ENCODE peak calls at places on chromosomes 1 and 21, in eight cellular contexts. J, V, M, U, N, P, Q and L are unnamed samples.

GRCh38 chr1:226778657-226779058 is 39.6 kb upstream of the ITPKB start:
- DNase-seq in P (no peak), M (no peak), Q (no peak), U (peak), V (no peak), N (peak), J (peak), L (peak)

GRCh38 chr1:237041795-237042466 is at the start of gene RYR2:
- DNase-seq in V (peak), U (no peak), P (peak), J (no peak), M (no peak), N (no peak), Q (no peak), L (no peak)

GRCh38 chr1:53272349-53272748 is 34.0 kb upstream of the MAGOH start:
- DNase-seq in P (no peak), N (no peak), J (no peak), M (no peak), V (no peak), Q (peak), U (no peak), L (no peak)

GRCh38 chr1:10161121-10161520 is 49.2 kb upstream of the KIF1B start:
- DNase-seq in V (no peak), M (no peak), Q (peak), N (no peak), J (no peak), P (no peak), U (no peak), L (peak)

GRCh38 chr1:230067871-230068814 is 1.1 kb downstream of the GALNT2 start:
- DNase-seq in J (no peak), M (no peak), N (peak), Q (peak), P (no peak), V (peak), U (peak), L (peak)

GRCh38 chr1:30046751-30047150 is 676.6 kb downstream of the MATN1 start:
- DNase-seq in J (no peak), M (no peak), P (no peak), Q (peak), N (no peak), U (no peak), V (no peak), L (no peak)

GRCh38 chr1:152050886-152051764 is 14.3 kb upstream of the S100A11 start:
- DNase-seq in U (peak), V (no peak), J (no peak), M (no peak), N (peak), Q (no peak), P (peak), L (no peak)

GRCh38 chr1:234537236-234537635 is 58.3 kb upstream of the TARBP1 start:
- DNase-seq in V (no peak), J (no peak), N (no peak), U (no peak), P (no peak), Q (no peak), M (no peak), L (no peak)

GRCh38 chr1:240618946-240619345 is 7.0 kb upstream of the GREM2 start:
- DNase-seq in M (no peak), U (no peak), N (no peak), Q (no peak), J (no peak), V (no peak), P (no peak), L (no peak)

GRCh38 chr1:18009061-18009728 is 98.4 kb upstream of the IGSF21 start:
- DNase-seq in Q (no peak), P (no peak), M (no peak), U (no peak), N (no peak), V (peak), J (no peak), L (no peak)

GRCh38 chr1:203244776-203245175 is 15.3 kb upstream of the CHIT1 start:
- DNase-seq in V (no peak), J (no peak), N (no peak), Q (no peak), P (no peak), U (no peak), M (no peak), L (no peak)

GRCh38 chr21:42320791-42321190 is 5.6 kb upstream of the TFF3 start:
- DNase-seq in U (no peak), P (no peak), N (no peak), V (no peak), J (no peak), Q (peak), M (no peak), L (no peak)

GRCh38 chr1:57637155-57637554 is 213.3 kb upstream of the DAB1 start:
- DNase-seq in V (no peak), P (no peak), U (no peak), Q (no peak), N (peak), J (no peak), M (no peak), L (no peak)

GRCh38 chr1:36560621-36561364 is 78.1 kb upstream of the CSF3R start:
- DNase-seq in P (no peak), N (no peak), Q (peak), U (no peak), V (no peak), J (no peak), M (no peak), L (no peak)

GRCh38 chr21:31098576-31099005 is 60.3 kb upstream of the KRTAP19-8 start:
- DNase-seq in U (peak), Q (peak), P (peak), M (no peak), N (peak), V (peak), J (no peak), L (peak)

GRCh38 chr1:54859687-54860391 is 27.2 kb downstream of the DHCR24 start:
- DNase-seq in M (no peak), U (no peak), V (no peak), N (peak), J (no peak), Q (peak), P (no peak), L (peak)